ENCODE peak calls at places on chromosomes 7 and 10, in ten cellular contexts. A is left ventricle myocardium inferior, C is esophagus squamous epithelium, N is substantia nigra, R is stomach, Z is body of pancreas, U is OCI-LY7, D is Peyer's patch, W is trophoblast cell, X is heart right ventricle. H is an unnamed sample.
A peak's percentile ranks its signal among the peaks of the same experiment; 100 is the strongest.

GRCh38 chr7:28410628-28411578 is 1.4 kb upstream of the CREB5 start:
- DNase-seq in A (peak; percentile 49), C (no peak), N (no peak), R (no peak), Z (peak; percentile 20), U (no peak), D (peak; percentile 59), W (no peak), X (peak; percentile 26), H (peak; percentile 44)

GRCh38 chr7:76234931-76235441 is 33.3 kb downstream of the SRRM3 start:
- DNase-seq in A (peak; percentile 51), C (no peak), N (peak; percentile 25), R (peak; percentile 65), Z (peak; percentile 59), U (peak; percentile 68), D (peak; percentile 74), W (peak; percentile 37), X (peak; percentile 68), H (peak; percentile 93)

GRCh38 chr7:39035156-39035555 is 57.4 kb downstream of the POU6F2 start:
- DNase-seq in A (no peak), C (no peak), N (no peak), R (no peak), Z (no peak), U (no peak), D (no peak), W (no peak), X (no peak), H (no peak)

GRCh38 chr10:77875730-77876129 is 50.8 kb downstream of the DLG5 start:
- DNase-seq in A (no peak), C (no peak), N (no peak), R (no peak), Z (no peak), U (no peak), D (no peak), W (no peak), X (no peak), H (no peak)

GRCh38 chr10:60856405-60856804 is 78.1 kb downstream of the CDK1 start:
- DNase-seq in A (no peak), C (no peak), N (no peak), R (no peak), Z (no peak), U (no peak), D (no peak), W (no peak), X (no peak), H (no peak)

GRCh38 chr7:2004841-2005351 is 227.8 kb downstream of the MAD1L1 start:
- DNase-seq in A (peak; percentile 12), C (no peak), N (no peak), R (no peak), Z (peak; percentile 7), U (peak; percentile 25), D (peak; percentile 33), W (no peak), X (peak; percentile 6), H (no peak)

GRCh38 chr7:16035392-16035791 is 348.9 kb upstream of the MEOX2 start:
- DNase-seq in A (no peak), C (no peak), N (no peak), R (no peak), Z (no peak), U (no peak), D (no peak), W (no peak), X (no peak), H (no peak)

GRCh38 chr10:83930-84530 is 34.9 kb upstream of the TUBB8 start:
- DNase-seq in A (no peak), C (no peak), N (no peak), R (no peak), Z (no peak), U (no peak), D (no peak), W (no peak), X (no peak), H (no peak)

GRCh38 chr10:77926566-77927342 is at the start of gene DLG5:
- DNase-seq in A (peak; percentile 73), C (no peak), N (peak; percentile 32), R (peak; percentile 67), Z (peak; percentile 69), U (no peak), D (peak; percentile 75), W (no peak), X (peak; percentile 77), H (peak; percentile 75)

GRCh38 chr7:99396914-99397631 is 11.3 kb downstream of the PDAP1 start:
- DNase-seq in A (no peak), C (no peak), N (no peak), R (no peak), Z (no peak), U (no peak), D (no peak), W (no peak), X (no peak), H (no peak)

GRCh38 chr7:134153493-134154093 is 26.5 kb downstream of the LRGUK start:
- DNase-seq in A (no peak), C (no peak), N (no peak), R (no peak), Z (no peak), U (no peak), D (no peak), W (peak; percentile 22), X (no peak), H (no peak)

GRCh38 chr7:134155871-134156270 is 28.7 kb downstream of the LRGUK start:
- DNase-seq in A (no peak), C (no peak), N (no peak), R (no peak), Z (no peak), U (no peak), D (no peak), W (no peak), X (no peak), H (no peak)

GRCh38 chr7:134155220-134155619 is 28.1 kb downstream of the LRGUK start:
- DNase-seq in A (no peak), C (no peak), N (no peak), R (no peak), Z (no peak), U (no peak), D (no peak), W (no peak), X (no peak), H (no peak)

GRCh38 chr7:134154581-134155130 is 27.5 kb downstream of the LRGUK start:
- DNase-seq in A (no peak), C (no peak), N (no peak), R (no peak), Z (no peak), U (no peak), D (no peak), W (peak; percentile 86), X (no peak), H (no peak)
- H3K27ac ChIP-seq in A (no peak overlapping the region), C (no peak overlapping the region), N (no peak overlapping the region), R (no peak overlapping the region), Z (no peak overlapping the region), U (no peak overlapping the region), D (no peak overlapping the region), W (no peak overlapping the region), X (no peak overlapping the region), H (no peak overlapping the region)

GRCh38 chr10:21263839-21264238 is 261.6 kb downstream of the SKIDA1 start:
- DNase-seq in A (no peak), C (no peak), N (no peak), R (no peak), Z (no peak), U (no peak), D (no peak), W (no peak), X (no peak), H (no peak)

GRCh38 chr10:21260793-21261149 is 264.7 kb downstream of the SKIDA1 start:
- DNase-seq in A (no peak), C (no peak), N (no peak), R (no peak), Z (no peak), U (no peak), D (no peak), W (no peak), X (no peak), H (no peak)

GRCh38 chr10:21263266-21263803 is 262.1 kb downstream of the SKIDA1 start:
- DNase-seq in A (no peak), C (no peak), N (no peak), R (no peak), Z (no peak), U (no peak), D (no peak), W (peak; percentile 86), X (no peak), H (no peak)

GRCh38 chr10:21260060-21260792 is 265.3 kb downstream of the SKIDA1 start:
- DNase-seq in A (peak; percentile 18), C (no peak), N (no peak), R (no peak), Z (peak; percentile 12), U (no peak), D (no peak), W (peak; percentile 25), X (peak; percentile 16), H (no peak)

GRCh38 chr10:21261705-21262285 is 263.7 kb downstream of the SKIDA1 start:
- DNase-seq in A (no peak), C (no peak), N (peak; percentile 15), R (no peak), Z (no peak), U (no peak), D (no peak), W (no peak), X (no peak), H (no peak)
- H3K27ac ChIP-seq in A (no peak overlapping the region), C (no peak overlapping the region), N (no peak overlapping the region), R (no peak overlapping the region), Z (no peak overlapping the region), U (no peak overlapping the region), D (no peak overlapping the region), W (no peak overlapping the region), X (no peak overlapping the region), H (no peak overlapping the region)

GRCh38 chr10:17116193-17116592 is 13.4 kb downstream of the CUBN start:
- DNase-seq in A (no peak), C (no peak), N (no peak), R (no peak), Z (no peak), U (no peak), D (peak; percentile 58), W (no peak), X (no peak), H (no peak)
- H3K27ac ChIP-seq in A (no peak overlapping the region), C (no peak overlapping the region), N (no peak overlapping the region), R (no peak overlapping the region), Z (no peak overlapping the region), U (no peak overlapping the region), D (peak overlapping the region; percentile 41), W (no peak overlapping the region), X (no peak overlapping the region), H (no peak overlapping the region)

GRCh38 chr7:74017122-74017521 is 10.9 kb upstream of the ELN start:
- DNase-seq in A (no peak), C (no peak), N (no peak), R (no peak), Z (no peak), U (no peak), D (no peak), W (no peak), X (no peak), H (no peak)
- H3K27ac ChIP-seq in A (no peak overlapping the region), C (peak overlapping the region; percentile 6), N (no peak overlapping the region), R (no peak overlapping the region), Z (no peak overlapping the region), U (no peak overlapping the region), D (no peak overlapping the region), W (no peak overlapping the region), X (no peak overlapping the region), H (no peak overlapping the region)

H was measured in colonic mucosa.